ENCODE peak calls at places on chromosome 1, in eight cellular contexts. S is tibial nerve, J is fibroblast of lung, W is right lobe of liver, M is ovary, O is dorsolateral prefrontal cortex, N is AG04450, K is neural progenitor cell. V is an unnamed sample.

GRCh38 chr1:44547361-44547760 is 126.9 kb downstream of the TMEM53 start:
- DNase-seq in J (no peak), K (no peak), S (no peak), O (no peak), N (no peak), M (no peak), W (no peak), V (no peak)

GRCh38 chr1:201539561-201540404 is 856 bp downstream of the NAV1 start:
- DNase-seq in M (no peak), N (no peak), J (peak), O (peak), W (no peak), K (peak), S (peak), V (no peak)

GRCh38 chr1:234613128-234613875 is 3.3 kb upstream of the IRF2BP2 start:
- DNase-seq in J (peak), S (no peak), W (no peak), K (no peak), O (no peak), M (no peak), N (no peak), V (no peak)

GRCh38 chr1:61403863-61404615 is 320.9 kb downstream of the TM2D1 start:
- DNase-seq in O (no peak), W (no peak), M (no peak), K (no peak), N (no peak), S (no peak), J (peak), V (no peak)

GRCh38 chr1:36159614-36160387 is 3.8 kb downstream of the MAP7D1 start:
- DNase-seq in K (no peak), O (peak), N (no peak), J (no peak), M (no peak), W (no peak), S (no peak), V (no peak)

GRCh38 chr1:156582388-156583022 is 3.0 kb downstream of the TTC24 start:
- DNase-seq in W (no peak), N (no peak), J (no peak), O (no peak), S (no peak), K (no peak), M (no peak), V (no peak)

GRCh38 chr1:234770924-234771540 is 161.1 kb upstream of the IRF2BP2 start:
- DNase-seq in J (no peak), O (no peak), N (no peak), K (no peak), M (no peak), W (no peak), S (no peak), V (no peak)

GRCh38 chr1:111139234-111139955 is 498 bp downstream of the DRAM2 start:
- DNase-seq in S (peak), K (peak), W (peak), M (peak), J (peak), O (peak), N (no peak), V (no peak)

GRCh38 chr1:84890581-84890980 is 2.4 kb downstream of the LPAR3 start:
- DNase-seq in S (no peak), W (no peak), K (no peak), J (no peak), N (no peak), O (no peak), M (no peak), V (no peak)

GRCh38 chr1:998905-999796 is 746 bp downstream of the HES4 start:
- DNase-seq in J (peak), M (no peak), N (no peak), S (no peak), W (peak), O (no peak), K (peak), V (peak)

GRCh38 chr1:227780101-227781044 is 35.1 kb upstream of the PRSS38 start:
- DNase-seq in M (peak), O (no peak), K (no peak), N (no peak), S (no peak), W (peak), J (no peak), V (no peak)

GRCh38 chr1:156246762-156247459 is 945 bp downstream of the PAQR6 start:
- DNase-seq in O (no peak), W (no peak), J (no peak), S (no peak), K (peak), N (no peak), M (no peak), V (no peak)

GRCh38 chr1:30332100-30333094 is 391.0 kb downstream of the MATN1 start:
- DNase-seq in W (no peak), M (no peak), S (no peak), N (no peak), O (no peak), J (no peak), K (no peak), V (no peak)

GRCh38 chr1:236280438-236281285 is 1.1 kb downstream of the ERO1B start:
- DNase-seq in N (no peak), W (peak), J (no peak), O (no peak), S (no peak), M (peak), K (peak), V (peak)

GRCh38 chr1:155131846-155132245 is 3.8 kb upstream of the SLC50A1 start:
- DNase-seq in O (no peak), W (no peak), M (no peak), S (no peak), J (no peak), N (no peak), K (no peak), V (no peak)

GRCh38 chr1:155134322-155134721 is 1.3 kb upstream of the SLC50A1 start:
- DNase-seq in N (no peak), W (no peak), K (no peak), J (no peak), S (no peak), M (no peak), O (no peak), V (no peak)

GRCh38 chr1:155135416-155136197 is at the start of gene SLC50A1:
- DNase-seq in J (peak), M (peak), W (peak), S (peak), O (peak), K (peak), N (peak), V (peak)

GRCh38 chr1:155134858-155135415 is 715 bp upstream of the SLC50A1 start:
- DNase-seq in K (peak), M (peak), S (peak), J (peak), W (peak), O (peak), N (peak), V (peak)

DNA sequence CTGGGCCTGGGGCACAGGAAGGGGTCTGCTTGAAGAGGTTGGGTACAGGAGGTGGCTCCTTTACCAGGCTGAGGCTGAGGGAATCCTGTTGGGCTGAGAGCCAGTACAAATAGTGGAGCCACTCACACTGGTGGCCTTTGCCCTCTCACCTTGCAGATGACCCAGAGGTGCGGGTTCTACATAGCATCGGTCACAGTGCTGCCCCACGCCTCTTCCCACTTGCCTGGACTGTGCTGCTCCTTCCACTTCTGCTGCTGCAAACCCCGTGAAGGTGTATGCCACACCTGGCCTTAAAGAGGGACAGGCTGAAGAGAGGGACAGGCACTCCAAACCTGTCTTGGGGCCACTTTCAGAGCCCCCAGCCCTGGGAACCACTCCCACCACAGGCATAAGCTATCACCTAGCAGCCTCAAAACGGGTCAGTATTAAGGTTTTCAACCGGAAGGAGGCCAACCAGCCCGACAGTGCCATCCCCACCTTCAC is 1.8 kb upstream of the SLC50A1 start:
- DNase-seq in W (peak), J (no peak), O (no peak), M (no peak), N (no peak), S (no peak), K (no peak), V (no peak)
- H3K27ac ChIP-seq in W (peak), J (no peak), O (peak), M (no peak), N (no peak), S (peak), K (no peak), V (peak)

GRCh38 chr1:226551299-226551698 is 2.7 kb downstream of the STUM start:
- DNase-seq in K (no peak), J (no peak), N (no peak), O (no peak), S (no peak), W (no peak), M (no peak), V (peak)

GRCh38 chr1:226550671-226551041 is 2.1 kb downstream of the STUM start:
- DNase-seq in K (no peak), N (no peak), O (no peak), J (no peak), W (no peak), S (no peak), M (no peak), V (no peak)

GRCh38 chr1:226548281-226549093 is at the start of gene STUM:
- DNase-seq in N (no peak), S (no peak), M (no peak), W (no peak), K (peak), O (peak), J (peak), V (peak)

GRCh38 chr1:226549094-226549936 is 751 bp downstream of the STUM start:
- DNase-seq in O (peak), N (no peak), M (no peak), K (peak), J (no peak), S (no peak), W (no peak), V (peak)

GRCh38 chr1:226549937-226550670 is 1.5 kb downstream of the STUM start:
- DNase-seq in J (peak), M (no peak), N (no peak), K (peak), O (peak), S (no peak), W (no peak), V (peak)
- TF ChIP-seq CTCF in J (no peak), M (no peak), N (no peak), K (peak), O (peak), S (no peak), W (peak), V (no peak)

DNA sequence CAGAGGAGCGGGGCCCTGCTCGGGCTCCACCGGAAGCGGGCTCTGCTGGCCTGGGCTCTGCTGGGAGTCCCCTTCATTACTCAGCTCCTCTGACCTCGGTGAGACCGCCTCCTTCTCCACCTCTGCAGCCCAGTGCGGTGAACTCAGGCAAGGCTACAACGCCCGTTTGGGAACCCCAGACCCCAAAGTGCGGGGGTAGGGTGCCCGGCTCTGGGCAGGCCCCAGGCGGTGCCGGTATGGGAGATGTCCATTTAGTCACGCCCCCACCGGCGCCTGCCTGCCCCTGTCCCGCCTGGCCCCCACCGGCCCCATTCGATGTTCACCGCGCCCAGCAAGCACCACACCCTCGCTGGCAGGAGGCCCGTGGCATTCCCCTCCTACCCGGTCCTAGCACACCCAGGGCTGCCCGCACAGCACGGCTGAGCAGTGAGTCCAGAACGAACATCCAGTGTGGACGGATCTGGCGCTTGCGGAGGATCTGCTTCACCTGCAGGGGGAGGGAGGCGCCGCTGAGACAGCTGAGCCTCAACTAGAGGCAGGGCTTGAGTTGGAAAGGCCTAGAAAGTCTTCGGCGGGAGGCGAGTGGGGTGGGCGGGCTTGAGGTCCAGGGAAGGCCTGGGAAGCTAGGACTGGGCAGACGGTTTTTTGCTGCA is 10.0 kb downstream of the MAP3K6 start:
- DNase-seq in J (no peak), N (no peak), O (no peak), K (peak), S (no peak), M (no peak), W (no peak), V (peak)
- H3K4me3 ChIP-seq in J (no peak), N (no peak), O (no peak), K (no peak), S (no peak), M (no peak), W (no peak), V (peak)

GRCh38 chr1:76059461-76059860 is 15.1 kb upstream of the ST6GALNAC3 start:
- DNase-seq in K (peak), O (no peak), S (no peak), N (no peak), W (no peak), M (no peak), J (no peak), V (no peak)
- H3K27ac ChIP-seq in K (no peak), O (no peak), S (no peak), N (no peak), W (no peak), M (no peak), J (no peak), V (no peak)

DNA sequence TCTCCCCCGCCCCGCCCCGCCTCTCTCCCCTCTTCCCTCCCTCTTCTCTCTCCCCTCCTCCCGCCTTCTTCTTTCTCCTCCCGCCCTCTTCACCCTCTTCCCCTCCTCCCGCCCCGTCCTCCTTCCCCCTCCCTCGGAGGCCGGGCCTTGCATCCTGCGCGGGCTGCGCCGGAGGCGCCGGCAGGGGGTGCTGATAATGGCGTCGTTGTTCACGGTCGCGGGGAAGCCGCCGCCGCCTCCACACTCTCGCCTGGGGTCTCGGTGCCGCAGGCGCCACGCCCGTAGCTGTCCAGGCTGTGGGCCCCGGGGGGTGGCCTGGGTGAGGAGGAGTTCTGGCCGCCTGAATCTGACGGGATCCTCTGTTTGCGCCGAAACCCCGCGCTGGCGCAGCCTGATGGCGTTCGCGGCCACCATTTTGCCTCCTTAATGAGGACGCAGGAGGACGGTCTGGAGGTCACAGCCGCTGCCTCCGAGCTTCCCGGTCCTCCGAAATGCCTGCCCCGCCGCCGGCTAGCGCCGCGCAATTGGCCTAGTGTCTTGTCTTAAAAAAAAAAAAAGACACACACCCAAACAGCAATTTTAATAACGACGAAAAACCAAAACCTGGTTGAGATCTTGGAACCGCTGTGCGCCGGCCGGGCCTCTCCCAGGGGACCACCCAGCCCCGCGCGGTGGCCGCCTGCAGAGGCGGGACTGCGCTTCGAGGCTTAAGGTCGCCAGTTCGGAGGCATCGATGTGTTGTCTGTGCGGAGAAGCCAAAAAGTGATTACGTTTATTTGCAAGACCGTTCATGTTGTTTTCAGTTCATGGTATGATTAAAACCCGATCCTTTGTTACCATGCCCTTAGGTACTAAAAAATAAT is 106.5 kb upstream of the HNRNPU start:
- DNase-seq in N (peak), J (peak), W (peak), M (peak), O (peak), K (peak), S (peak), V (peak)
- TF ChIP-seq CTCF in N (peak), J (peak), W (peak), M (peak), O (peak), K (peak), S (peak), V (peak)

GRCh38 chr1:160577661-160578060 is 1.6 kb downstream of the CD84 start:
- DNase-seq in M (no peak), O (no peak), W (no peak), K (no peak), N (no peak), S (no peak), J (no peak), V (no peak)

GRCh38 chr1:160580208-160580812 is 1.0 kb upstream of the CD84 start:
- DNase-seq in M (no peak), N (no peak), J (no peak), K (no peak), W (no peak), S (no peak), O (no peak), V (no peak)

GRCh38 chr1:160579216-160579701 is at the start of gene CD84:
- DNase-seq in J (no peak), O (no peak), S (no peak), K (no peak), N (no peak), W (no peak), M (no peak), V (no peak)

GRCh38 chr1:160578175-160578693 is 1.1 kb downstream of the CD84 start:
- DNase-seq in S (no peak), J (no peak), O (no peak), W (no peak), K (no peak), M (no peak), N (no peak), V (no peak)

DNA sequence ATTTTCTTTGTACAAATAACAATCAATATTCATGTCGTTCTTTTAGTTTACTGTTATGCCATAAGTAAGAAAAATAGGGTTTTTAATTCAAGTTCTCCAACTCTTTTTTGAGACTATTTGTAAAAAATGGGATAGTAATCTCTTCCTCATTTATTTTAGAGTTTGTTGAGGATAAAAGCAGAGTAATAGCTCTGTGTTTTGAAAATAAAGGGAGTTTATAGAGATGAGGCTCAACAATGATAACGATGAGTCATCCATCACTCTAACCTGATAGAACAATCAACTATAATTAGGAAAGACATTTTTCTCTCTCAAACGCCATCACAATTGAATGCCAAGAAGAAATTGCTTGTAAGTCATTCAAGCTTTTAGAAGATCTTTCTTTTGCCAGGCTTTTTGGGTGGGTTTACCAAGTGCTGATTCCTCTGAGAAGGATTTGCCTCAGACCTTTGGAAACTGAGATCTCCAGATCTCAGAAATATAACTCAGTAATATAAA is 553 bp downstream of the CD84 start:
- DNase-seq in W (no peak), N (no peak), K (no peak), J (no peak), O (no peak), M (no peak), S (no peak), V (no peak)
- H3K4me3 ChIP-seq in W (peak), N (no peak), K (no peak), J (no peak), O (peak), M (no peak), S (no peak), V (no peak)

DNA sequence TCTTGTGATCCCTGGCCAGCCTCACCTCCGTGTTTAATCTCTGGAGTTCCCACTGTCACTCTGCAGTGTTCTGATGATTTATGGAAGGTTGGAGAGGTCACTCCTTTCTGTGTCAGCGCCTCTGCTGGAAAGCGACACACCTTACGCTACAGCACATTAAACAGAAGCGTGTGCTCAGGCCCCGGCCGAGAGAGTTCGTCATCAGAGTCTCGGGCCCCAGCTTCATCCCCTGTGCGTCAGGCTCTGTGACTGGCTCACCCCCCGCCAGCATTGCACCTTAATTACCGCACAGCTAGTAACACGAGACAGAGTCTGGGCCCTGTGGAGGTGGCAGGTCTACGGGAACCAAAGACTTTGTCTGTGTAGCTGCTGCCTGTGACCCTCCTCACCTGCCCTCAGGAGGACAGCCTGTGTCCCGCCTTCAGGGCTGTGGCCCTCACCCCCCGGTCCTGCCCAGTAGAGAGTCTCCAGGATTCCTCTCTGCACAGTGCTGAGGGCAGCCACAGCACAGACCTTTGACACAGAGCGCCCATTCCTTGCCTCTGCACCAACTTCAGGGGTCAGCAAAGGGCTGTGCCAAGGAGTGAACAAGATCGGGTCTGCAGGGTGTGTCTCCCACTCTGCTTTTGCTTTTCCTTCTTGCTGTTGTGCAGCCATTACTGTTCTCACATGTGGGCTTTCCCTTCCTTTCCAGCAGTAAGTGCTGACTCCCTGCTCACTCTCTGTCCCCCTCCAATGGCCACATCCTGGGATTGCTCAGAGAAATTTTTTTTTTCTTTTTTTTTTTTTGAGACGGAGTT is 157.6 kb downstream of the PGBD5 start:
- DNase-seq in W (no peak), N (peak), O (no peak), M (peak), J (peak), K (peak), S (no peak), V (peak)
- H3K27ac ChIP-seq in W (no peak), N (peak), O (no peak), M (no peak), J (no peak), K (no peak), S (peak), V (peak)

GRCh38 chr1:79617777-79618176 is 611.2 kb upstream of the ADGRL4 start:
- DNase-seq in S (no peak), M (no peak), W (no peak), J (no peak), K (no peak), N (no peak), O (no peak), V (no peak)
- TF ChIP-seq CTCF in S (no peak), M (no peak), W (peak), J (peak), K (peak), N (peak), O (no peak), V (no peak)

GRCh38 chr1:192595299-192595698 is 19.7 kb downstream of the RGS1 start:
- DNase-seq in M (no peak), K (no peak), W (no peak), S (no peak), J (no peak), O (no peak), N (no peak), V (no peak)

GRCh38 chr1:192592493-192592892 is 16.9 kb downstream of the RGS1 start:
- DNase-seq in W (no peak), S (no peak), J (no peak), N (no peak), K (no peak), O (no peak), M (no peak), V (no peak)

GRCh38 chr1:192589813-192590212 is 14.2 kb downstream of the RGS1 start:
- DNase-seq in N (no peak), O (no peak), W (no peak), K (no peak), S (no peak), M (no peak), J (no peak), V (no peak)

GRCh38 chr1:192588546-192588945 is 13.0 kb downstream of the RGS1 start:
- DNase-seq in N (peak), K (no peak), O (no peak), S (no peak), J (peak), W (no peak), M (no peak), V (no peak)

GRCh38 chr1:192592981-192593683 is 17.6 kb downstream of the RGS1 start:
- DNase-seq in J (no peak), M (no peak), N (no peak), K (no peak), S (no peak), O (no peak), W (no peak), V (no peak)
- H3K4me3 ChIP-seq in J (no peak), M (no peak), N (no peak), K (no peak), S (no peak), O (no peak), W (no peak), V (no peak)

V was measured in pancreas.